ENCODE peak calls at places on chromosomes 11 and 22, in eight cellular contexts. C is EL; H is nephron progenitor cell; R is choroid plexus epithelial cell; N is HS-5; B is CD8-positive, alpha-beta T cell; I is stimulated activated naive CD4-positive, alpha-beta T cell; J is CD4-positive, CD25-positive, alpha-beta regulatory T cell. O is an unnamed sample.

GRCh38 chr11:118609380-118610219 is 2.2 kb downstream of the PHLDB1 start:
- DNase-seq in C (peak), H (peak), R (no peak), N (no peak), B (no peak), I (no peak), J (peak), O (no peak)

GRCh38 chr11:113162590-113162961 is 151.8 kb upstream of the TTC12 start:
- DNase-seq in C (no peak), H (no peak), R (peak), N (no peak), B (no peak), I (no peak), J (no peak), O (no peak)

GRCh38 chr11:103091024-103091423 is 936 bp downstream of the DCUN1D5 start:
- DNase-seq in C (peak), H (no peak), R (peak), N (no peak), B (no peak), I (no peak), J (peak), O (no peak)

GRCh38 chr22:17830041-17830961 is 56.0 kb upstream of the BID start:
- DNase-seq in C (peak), H (peak), R (peak), N (peak), B (peak), I (peak), J (peak), O (peak)

GRCh38 chr11:110479070-110479444 is 49.3 kb downstream of the FDX1 start:
- DNase-seq in C (no peak), H (no peak), R (no peak), N (no peak), B (no peak), I (no peak), J (no peak), O (no peak)

GRCh38 chr11:130904380-130904779 is 11.9 kb downstream of the SNX19 start:
- DNase-seq in C (peak), H (no peak), R (peak), N (no peak), B (no peak), I (no peak), J (no peak), O (no peak)

GRCh38 chr11:112132737-112133136 is 31.2 kb downstream of the IL18 start:
- DNase-seq in C (no peak), H (no peak), R (no peak), N (no peak), B (no peak), I (no peak), J (no peak), O (no peak)

GRCh38 chr11:10305964-10306918 is 1.4 kb downstream of the ADM start:
- DNase-seq in C (no peak), H (peak), R (peak), N (no peak), B (no peak), I (no peak), J (peak), O (no peak)

GRCh38 chr11:123061403-123062157 is at the start of gene HSPA8:
- DNase-seq in C (peak), H (peak), R (peak), N (no peak), B (peak), I (peak), J (peak), O (no peak)

GRCh38 chr11:75518204-75518549 is 7.6 kb downstream of the GDPD5 start:
- DNase-seq in C (no peak), H (no peak), R (no peak), N (no peak), B (no peak), I (no peak), J (no peak), O (no peak)

GRCh38 chr22:25709758-25710157 is 32.2 kb upstream of the MYO18B start:
- DNase-seq in C (no peak), H (no peak), R (no peak), N (no peak), B (no peak), I (no peak), J (peak), O (no peak)

GRCh38 chr22:25334091-25334490 is 114.7 kb downstream of the CRYBB2 start:
- DNase-seq in C (peak), H (peak), R (peak), N (no peak), B (no peak), I (no peak), J (peak), O (no peak)

GRCh38 chr11:126318642-126319373 is 14.9 kb downstream of the DCPS start:
- DNase-seq in C (peak), H (no peak), R (peak), N (no peak), B (no peak), I (peak), J (peak), O (no peak)

GRCh38 chr11:128598755-128599154 is 11.4 kb upstream of the ETS1 start:
- DNase-seq in C (no peak), H (no peak), R (peak), N (no peak), B (no peak), I (no peak), J (no peak), O (no peak)

GRCh38 chr22:42272431-42273004 is 2.1 kb upstream of the TCF20 start:
- DNase-seq in C (no peak), H (no peak), R (no peak), N (no peak), B (no peak), I (no peak), J (no peak), O (no peak)

GRCh38 chr11:71474771-71475483 is 21.9 kb downstream of the NADSYN1 start:
- DNase-seq in C (no peak), H (no peak), R (no peak), N (no peak), B (no peak), I (no peak), J (no peak), O (no peak)

GRCh38 chr22:38067771-38068360 is 10.7 kb downstream of the PICK1 start:
- DNase-seq in C (no peak), H (no peak), R (no peak), N (no peak), B (no peak), I (no peak), J (no peak), O (no peak)

GRCh38 chr11:78714539-78714938 is 139.9 kb upstream of the NARS2 start:
- DNase-seq in C (no peak), H (no peak), R (no peak), N (no peak), B (no peak), I (no peak), J (no peak), O (no peak)

GRCh38 chr11:84524422-84525051 is 1102.6 kb downstream of the DLG2 start:
- DNase-seq in C (peak), H (no peak), R (peak), N (no peak), B (no peak), I (no peak), J (no peak), O (no peak)

GRCh38 chr11:21948876-21949275 is 244.0 kb upstream of the ANO5 start:
- DNase-seq in C (no peak), H (no peak), R (no peak), N (no peak), B (no peak), I (no peak), J (no peak), O (no peak)

GRCh38 chr11:122976734-122977454 is 4.7 kb downstream of the BSX start:
- DNase-seq in C (no peak), H (peak), R (no peak), N (no peak), B (no peak), I (no peak), J (no peak), O (no peak)

GRCh38 chr11:132943737-132944556 is 588.4 kb downstream of the OPCML start:
- DNase-seq in C (peak), H (peak), R (no peak), N (no peak), B (no peak), I (no peak), J (no peak), O (no peak)

GRCh38 chr11:2758751-2759150 is 59.0 kb upstream of the KCNQ1OT1 start:
- DNase-seq in C (no peak), H (no peak), R (no peak), N (no peak), B (no peak), I (no peak), J (no peak), O (no peak)

GRCh38 chr11:102451693-102452460 is 688 bp downstream of the TMEM123 start:
- DNase-seq in C (peak), H (peak), R (peak), N (peak), B (peak), I (peak), J (peak), O (no peak)

GRCh38 chr11:35418847-35419712 is at the start of gene SLC1A2:
- DNase-seq in C (peak), H (peak), R (peak), N (no peak), B (no peak), I (no peak), J (peak), O (no peak)

GRCh38 chr11:106733518-106734162 is 284.6 kb downstream of the GUCY1A2 start:
- DNase-seq in C (no peak), H (no peak), R (peak), N (no peak), B (no peak), I (no peak), J (no peak), O (no peak)

GRCh38 chr11:70643642-70644041 is 245.3 kb downstream of the CTTN start:
- DNase-seq in C (no peak), H (no peak), R (no peak), N (no peak), B (no peak), I (no peak), J (no peak), O (no peak)

GRCh38 chr11:72918825-72919224 is 104.6 kb downstream of the ATG16L2 start:
- DNase-seq in C (no peak), H (no peak), R (no peak), N (peak), B (no peak), I (no peak), J (no peak), O (no peak)

GRCh38 chr22:49211176-49211575 is 616.5 kb downstream of the BRD1 start:
- DNase-seq in C (no peak), H (no peak), R (no peak), N (no peak), B (no peak), I (no peak), J (no peak), O (no peak)

GRCh38 chr11:126647735-126648134 is 292.2 kb downstream of the ST3GAL4 start:
- DNase-seq in C (peak), H (no peak), R (peak), N (peak), B (no peak), I (no peak), J (no peak), O (no peak)

GRCh38 chr22:41777749-41778395 is 22.6 kb upstream of the CCDC134 start:
- DNase-seq in C (no peak), H (no peak), R (no peak), N (no peak), B (no peak), I (no peak), J (no peak), O (no peak)

GRCh38 chr11:69342588-69343330 is 48.8 kb downstream of the MYEOV start:
- DNase-seq in C (no peak), H (no peak), R (no peak), N (no peak), B (no peak), I (no peak), J (no peak), O (no peak)

GRCh38 chr11:65444314-65445051 is 21.9 kb downstream of the NEAT1 start:
- DNase-seq in C (peak), H (no peak), R (peak), N (no peak), B (no peak), I (no peak), J (peak), O (no peak)

GRCh38 chr11:36376315-36376887 is 80.3 kb downstream of the PRR5L start:
- DNase-seq in C (peak), H (peak), R (peak), N (no peak), B (no peak), I (no peak), J (no peak), O (no peak)

O was measured in glomerular endothelial cell.